ENCODE peak calls at places on chromosomes 2 and 18, in nine cellular contexts. One of them, this sample, is unnamed.

GRCh38 chr18:58525928-58526424 is 102.9 kb downstream of the ALPK2 start:
- DNase-seq in NCI-H1417: no peak
- DNase-seq in EL: no peak
- DNase-seq in AG10803: no peak
- DNase-seq in anterior cingulate cortex: no peak
- DNase-seq in stimulated activated CD4-positive, alpha-beta T cell treated with anti-CD3 and anti-CD28 coated beads, Interleukin-2, amount 100 ng/mL, for 48 hours: no peak
- DNase-seq in RCC 7860: no peak
- DNase-seq in H4: no peak
- DNase-seq in bronchial epithelial cell: no peak
- DNase-seq in this sample: no peak

GRCh38 chr2:174699993-174700766 is 64.1 kb downstream of the CHRNA1 start:
- DNase-seq in anterior cingulate cortex: no peak
- DNase-seq in H4: peak
- DNase-seq in stimulated activated CD4-positive, alpha-beta T cell treated with anti-CD3 and anti-CD28 coated beads, Interleukin-2, amount 100 ng/mL, for 48 hours: no peak
- DNase-seq in EL: peak
- DNase-seq in bronchial epithelial cell: peak
- DNase-seq in NCI-H1417: peak
- DNase-seq in AG10803: peak
- DNase-seq in RCC 7860: peak
- DNase-seq in this sample: peak

GRCh38 chr2:144505245-144505801 is 14.6 kb downstream of the ZEB2 start:
- DNase-seq in stimulated activated CD4-positive, alpha-beta T cell treated with anti-CD3 and anti-CD28 coated beads, Interleukin-2, amount 100 ng/mL, for 48 hours: no peak
- DNase-seq in EL: no peak
- DNase-seq in H4: no peak
- DNase-seq in bronchial epithelial cell: no peak
- DNase-seq in RCC 7860: no peak
- DNase-seq in AG10803: peak
- DNase-seq in NCI-H1417: no peak
- DNase-seq in anterior cingulate cortex: no peak
- DNase-seq in this sample: no peak

GRCh38 chr2:25365241-25365640 is 23.5 kb upstream of the DNMT3A start:
- DNase-seq in RCC 7860: no peak
- DNase-seq in anterior cingulate cortex: no peak
- DNase-seq in NCI-H1417: no peak
- DNase-seq in AG10803: no peak
- DNase-seq in EL: no peak
- DNase-seq in H4: no peak
- DNase-seq in stimulated activated CD4-positive, alpha-beta T cell treated with anti-CD3 and anti-CD28 coated beads, Interleukin-2, amount 100 ng/mL, for 48 hours: no peak
- DNase-seq in bronchial epithelial cell: peak
- DNase-seq in this sample: no peak

GRCh38 chr18:35528749-35529274 is 31.1 kb upstream of the INO80C start:
- DNase-seq in anterior cingulate cortex: no peak
- DNase-seq in stimulated activated CD4-positive, alpha-beta T cell treated with anti-CD3 and anti-CD28 coated beads, Interleukin-2, amount 100 ng/mL, for 48 hours: no peak
- DNase-seq in NCI-H1417: no peak
- DNase-seq in RCC 7860: no peak
- DNase-seq in AG10803: no peak
- DNase-seq in bronchial epithelial cell: no peak
- DNase-seq in EL: no peak
- DNase-seq in H4: no peak
- DNase-seq in this sample: no peak

GRCh38 chr18:25614168-25614567 is 262.2 kb upstream of the ZNF521 start:
- DNase-seq in RCC 7860: no peak
- DNase-seq in AG10803: no peak
- DNase-seq in H4: no peak
- DNase-seq in stimulated activated CD4-positive, alpha-beta T cell treated with anti-CD3 and anti-CD28 coated beads, Interleukin-2, amount 100 ng/mL, for 48 hours: no peak
- DNase-seq in EL: no peak
- DNase-seq in NCI-H1417: no peak
- DNase-seq in bronchial epithelial cell: no peak
- DNase-seq in anterior cingulate cortex: no peak
- DNase-seq in this sample: no peak

GRCh38 chr2:186576614-186577013 is 13.2 kb upstream of the ITGAV start:
- DNase-seq in EL: no peak
- DNase-seq in anterior cingulate cortex: no peak
- DNase-seq in bronchial epithelial cell: no peak
- DNase-seq in NCI-H1417: no peak
- DNase-seq in stimulated activated CD4-positive, alpha-beta T cell treated with anti-CD3 and anti-CD28 coated beads, Interleukin-2, amount 100 ng/mL, for 48 hours: no peak
- DNase-seq in H4: no peak
- DNase-seq in RCC 7860: peak
- DNase-seq in AG10803: peak
- DNase-seq in this sample: no peak

GRCh38 chr2:191917430-191917881 is 70.6 kb upstream of the CAVIN2 start:
- DNase-seq in H4: no peak
- DNase-seq in NCI-H1417: no peak
- DNase-seq in anterior cingulate cortex: no peak
- DNase-seq in stimulated activated CD4-positive, alpha-beta T cell treated with anti-CD3 and anti-CD28 coated beads, Interleukin-2, amount 100 ng/mL, for 48 hours: no peak
- DNase-seq in RCC 7860: no peak
- DNase-seq in bronchial epithelial cell: peak
- DNase-seq in EL: no peak
- DNase-seq in AG10803: no peak
- DNase-seq in this sample: no peak

GRCh38 chr2:160338891-160339290 is 138.8 kb upstream of the ITGB6 start:
- DNase-seq in RCC 7860: no peak
- DNase-seq in stimulated activated CD4-positive, alpha-beta T cell treated with anti-CD3 and anti-CD28 coated beads, Interleukin-2, amount 100 ng/mL, for 48 hours: no peak
- DNase-seq in NCI-H1417: no peak
- DNase-seq in anterior cingulate cortex: no peak
- DNase-seq in H4: no peak
- DNase-seq in EL: no peak
- DNase-seq in bronchial epithelial cell: no peak
- DNase-seq in AG10803: peak
- DNase-seq in this sample: no peak

GRCh38 chr2:36704475-36705150 is 8.1 kb downstream of the VIT start:
- DNase-seq in EL: no peak
- DNase-seq in NCI-H1417: no peak
- DNase-seq in RCC 7860: no peak
- DNase-seq in AG10803: no peak
- DNase-seq in bronchial epithelial cell: no peak
- DNase-seq in H4: no peak
- DNase-seq in stimulated activated CD4-positive, alpha-beta T cell treated with anti-CD3 and anti-CD28 coated beads, Interleukin-2, amount 100 ng/mL, for 48 hours: no peak
- DNase-seq in anterior cingulate cortex: no peak
- DNase-seq in this sample: no peak

GRCh38 chr2:100106460-100106859 is 35.9 kb downstream of the AFF3 start:
- DNase-seq in anterior cingulate cortex: no peak
- DNase-seq in RCC 7860: no peak
- DNase-seq in EL: no peak
- DNase-seq in H4: peak
- DNase-seq in NCI-H1417: no peak
- DNase-seq in AG10803: no peak
- DNase-seq in bronchial epithelial cell: no peak
- DNase-seq in stimulated activated CD4-positive, alpha-beta T cell treated with anti-CD3 and anti-CD28 coated beads, Interleukin-2, amount 100 ng/mL, for 48 hours: no peak
- DNase-seq in this sample: no peak

GRCh38 chr2:187372213-187372612 is 75.8 kb downstream of the CALCRL start:
- DNase-seq in RCC 7860: no peak
- DNase-seq in stimulated activated CD4-positive, alpha-beta T cell treated with anti-CD3 and anti-CD28 coated beads, Interleukin-2, amount 100 ng/mL, for 48 hours: no peak
- DNase-seq in H4: no peak
- DNase-seq in AG10803: no peak
- DNase-seq in bronchial epithelial cell: no peak
- DNase-seq in EL: peak
- DNase-seq in NCI-H1417: no peak
- DNase-seq in anterior cingulate cortex: no peak
- DNase-seq in this sample: peak

GRCh38 chr18:11994708-11995444 is 13.6 kb downstream of the IMPA2 start:
- DNase-seq in NCI-H1417: no peak
- DNase-seq in RCC 7860: peak
- DNase-seq in bronchial epithelial cell: peak
- DNase-seq in stimulated activated CD4-positive, alpha-beta T cell treated with anti-CD3 and anti-CD28 coated beads, Interleukin-2, amount 100 ng/mL, for 48 hours: no peak
- DNase-seq in H4: peak
- DNase-seq in anterior cingulate cortex: no peak
- DNase-seq in AG10803: peak
- DNase-seq in EL: peak
- DNase-seq in this sample: no peak

GRCh38 chr2:129880309-129880708 is 99.2 kb upstream of the RAB6C start:
- DNase-seq in bronchial epithelial cell: no peak
- DNase-seq in RCC 7860: no peak
- DNase-seq in AG10803: no peak
- DNase-seq in NCI-H1417: no peak
- DNase-seq in stimulated activated CD4-positive, alpha-beta T cell treated with anti-CD3 and anti-CD28 coated beads, Interleukin-2, amount 100 ng/mL, for 48 hours: no peak
- DNase-seq in H4: no peak
- DNase-seq in anterior cingulate cortex: no peak
- DNase-seq in EL: no peak
- DNase-seq in this sample: no peak

GRCh38 chr2:65952966-65953365 is 482.0 kb upstream of the MEIS1 start:
- DNase-seq in bronchial epithelial cell: no peak
- DNase-seq in RCC 7860: no peak
- DNase-seq in H4: no peak
- DNase-seq in EL: no peak
- DNase-seq in AG10803: no peak
- DNase-seq in stimulated activated CD4-positive, alpha-beta T cell treated with anti-CD3 and anti-CD28 coated beads, Interleukin-2, amount 100 ng/mL, for 48 hours: no peak
- DNase-seq in anterior cingulate cortex: no peak
- DNase-seq in NCI-H1417: no peak
- DNase-seq in this sample: no peak

GRCh38 chr2:98537390-98537972 is 70.8 kb downstream of the COA5 start:
- DNase-seq in RCC 7860: no peak
- DNase-seq in bronchial epithelial cell: no peak
- DNase-seq in stimulated activated CD4-positive, alpha-beta T cell treated with anti-CD3 and anti-CD28 coated beads, Interleukin-2, amount 100 ng/mL, for 48 hours: no peak
- DNase-seq in NCI-H1417: no peak
- DNase-seq in EL: no peak
- DNase-seq in anterior cingulate cortex: no peak
- DNase-seq in AG10803: no peak
- DNase-seq in H4: no peak
- DNase-seq in this sample: no peak

GRCh38 chr2:149601141-149601796 is 13.7 kb upstream of the MMADHC start:
- DNase-seq in bronchial epithelial cell: peak
- DNase-seq in NCI-H1417: no peak
- DNase-seq in RCC 7860: peak
- DNase-seq in EL: peak
- DNase-seq in AG10803: peak
- DNase-seq in H4: no peak
- DNase-seq in stimulated activated CD4-positive, alpha-beta T cell treated with anti-CD3 and anti-CD28 coated beads, Interleukin-2, amount 100 ng/mL, for 48 hours: no peak
- DNase-seq in anterior cingulate cortex: no peak
- DNase-seq in this sample: no peak

GRCh38 chr18:72013512-72013911 is 530.6 kb downstream of the CBLN2 start:
- DNase-seq in bronchial epithelial cell: no peak
- DNase-seq in H4: peak
- DNase-seq in NCI-H1417: no peak
- DNase-seq in anterior cingulate cortex: no peak
- DNase-seq in stimulated activated CD4-positive, alpha-beta T cell treated with anti-CD3 and anti-CD28 coated beads, Interleukin-2, amount 100 ng/mL, for 48 hours: no peak
- DNase-seq in EL: no peak
- DNase-seq in RCC 7860: no peak
- DNase-seq in AG10803: no peak
- DNase-seq in this sample: no peak

GRCh38 chr2:68709421-68709911 is 25.1 kb upstream of the ARHGAP25 start:
- DNase-seq in AG10803: peak
- DNase-seq in stimulated activated CD4-positive, alpha-beta T cell treated with anti-CD3 and anti-CD28 coated beads, Interleukin-2, amount 100 ng/mL, for 48 hours: no peak
- DNase-seq in EL: peak
- DNase-seq in NCI-H1417: peak
- DNase-seq in bronchial epithelial cell: peak
- DNase-seq in anterior cingulate cortex: no peak
- DNase-seq in H4: peak
- DNase-seq in RCC 7860: peak
- DNase-seq in this sample: peak

GRCh38 chr2:239942090-239942489 is 83.1 kb downstream of the NDUFA10 start:
- DNase-seq in stimulated activated CD4-positive, alpha-beta T cell treated with anti-CD3 and anti-CD28 coated beads, Interleukin-2, amount 100 ng/mL, for 48 hours: no peak
- DNase-seq in NCI-H1417: no peak
- DNase-seq in anterior cingulate cortex: no peak
- DNase-seq in EL: no peak
- DNase-seq in H4: no peak
- DNase-seq in bronchial epithelial cell: no peak
- DNase-seq in RCC 7860: no peak
- DNase-seq in AG10803: no peak
- DNase-seq in this sample: no peak

GRCh38 chr2:65397122-65397521 is 35.3 kb downstream of the SPRED2 start:
- DNase-seq in RCC 7860: no peak
- DNase-seq in bronchial epithelial cell: no peak
- DNase-seq in anterior cingulate cortex: no peak
- DNase-seq in H4: no peak
- DNase-seq in EL: peak
- DNase-seq in stimulated activated CD4-positive, alpha-beta T cell treated with anti-CD3 and anti-CD28 coated beads, Interleukin-2, amount 100 ng/mL, for 48 hours: no peak
- DNase-seq in AG10803: peak
- DNase-seq in NCI-H1417: no peak
- DNase-seq in this sample: no peak

GRCh38 chr18:8609711-8610441 is 639 bp downstream of the RAB12 start:
- DNase-seq in stimulated activated CD4-positive, alpha-beta T cell treated with anti-CD3 and anti-CD28 coated beads, Interleukin-2, amount 100 ng/mL, for 48 hours: peak
- DNase-seq in bronchial epithelial cell: no peak
- DNase-seq in RCC 7860: no peak
- DNase-seq in NCI-H1417: no peak
- DNase-seq in AG10803: peak
- DNase-seq in H4: no peak
- DNase-seq in EL: peak
- DNase-seq in anterior cingulate cortex: peak
- DNase-seq in this sample: no peak

GRCh38 chr18:9743200-9744016 is 35.3 kb downstream of the RAB31 start:
- DNase-seq in stimulated activated CD4-positive, alpha-beta T cell treated with anti-CD3 and anti-CD28 coated beads, Interleukin-2, amount 100 ng/mL, for 48 hours: no peak
- DNase-seq in EL: peak
- DNase-seq in bronchial epithelial cell: peak
- DNase-seq in RCC 7860: peak
- DNase-seq in AG10803: peak
- DNase-seq in anterior cingulate cortex: no peak
- DNase-seq in NCI-H1417: no peak
- DNase-seq in H4: peak
- DNase-seq in this sample: no peak

GRCh38 chr2:126586321-126586720 is 69.6 kb upstream of the GYPC start:
- DNase-seq in H4: no peak
- DNase-seq in EL: no peak
- DNase-seq in RCC 7860: no peak
- DNase-seq in bronchial epithelial cell: no peak
- DNase-seq in AG10803: no peak
- DNase-seq in NCI-H1417: no peak
- DNase-seq in anterior cingulate cortex: no peak
- DNase-seq in stimulated activated CD4-positive, alpha-beta T cell treated with anti-CD3 and anti-CD28 coated beads, Interleukin-2, amount 100 ng/mL, for 48 hours: no peak
- DNase-seq in this sample: no peak

GRCh38 chr2:28348149-28348567 is 44.5 kb upstream of the FOSL2 start:
- DNase-seq in H4: no peak
- DNase-seq in RCC 7860: no peak
- DNase-seq in stimulated activated CD4-positive, alpha-beta T cell treated with anti-CD3 and anti-CD28 coated beads, Interleukin-2, amount 100 ng/mL, for 48 hours: no peak
- DNase-seq in anterior cingulate cortex: no peak
- DNase-seq in bronchial epithelial cell: no peak
- DNase-seq in NCI-H1417: no peak
- DNase-seq in AG10803: no peak
- DNase-seq in EL: no peak
- DNase-seq in this sample: no peak

GRCh38 chr2:101517753-101518152 is 42.8 kb upstream of the RFX8 start:
- DNase-seq in RCC 7860: peak
- DNase-seq in EL: peak
- DNase-seq in bronchial epithelial cell: peak
- DNase-seq in AG10803: peak
- DNase-seq in stimulated activated CD4-positive, alpha-beta T cell treated with anti-CD3 and anti-CD28 coated beads, Interleukin-2, amount 100 ng/mL, for 48 hours: no peak
- DNase-seq in NCI-H1417: no peak
- DNase-seq in H4: peak
- DNase-seq in anterior cingulate cortex: no peak
- DNase-seq in this sample: no peak

GRCh38 chr2:140585016-140585415 is 1545.8 kb downstream of the LRP1B start:
- DNase-seq in anterior cingulate cortex: no peak
- DNase-seq in EL: no peak
- DNase-seq in bronchial epithelial cell: no peak
- DNase-seq in stimulated activated CD4-positive, alpha-beta T cell treated with anti-CD3 and anti-CD28 coated beads, Interleukin-2, amount 100 ng/mL, for 48 hours: no peak
- DNase-seq in H4: no peak
- DNase-seq in NCI-H1417: no peak
- DNase-seq in AG10803: no peak
- DNase-seq in RCC 7860: no peak
- DNase-seq in this sample: no peak

GRCh38 chr2:134739879-134740301 is 21.1 kb upstream of the TMEM163 start:
- DNase-seq in EL: peak
- DNase-seq in RCC 7860: peak
- DNase-seq in bronchial epithelial cell: no peak
- DNase-seq in anterior cingulate cortex: no peak
- DNase-seq in NCI-H1417: no peak
- DNase-seq in H4: peak
- DNase-seq in stimulated activated CD4-positive, alpha-beta T cell treated with anti-CD3 and anti-CD28 coated beads, Interleukin-2, amount 100 ng/mL, for 48 hours: no peak
- DNase-seq in AG10803: peak
- DNase-seq in this sample: no peak

This sample was measured in NCI-H446 treated with DMSO at 0.1 percent for 48 hours.